ENCODE peak calls at places on chromosome 5, in nine cellular contexts. H, S, C, G, A, M, Z, U and N are unnamed samples.

GRCh38 chr5:134511796-134512660 is 13.4 kb upstream of the JADE2 start:
- DNase-seq in C (peak; percentile 35), G (no peak), U (peak; percentile 26), S (peak; percentile 86), A (no peak), M (no peak), Z (no peak), H (peak; percentile 92), N (peak; percentile 83)

GRCh38 chr5:14364096-14364495 is 217.5 kb upstream of the OTULINL start:
- DNase-seq in M (no peak), H (peak; percentile 23), U (no peak), G (no peak), C (no peak), A (no peak), S (peak; percentile 36), Z (no peak), N (no peak)

GRCh38 chr5:124060413-124061095 is 548.6 kb downstream of the CSNK1G3 start:
- DNase-seq in Z (no peak), M (no peak), A (no peak), H (no peak), G (no peak), U (no peak), C (no peak), S (no peak), N (no peak)

GRCh38 chr5:68172314-68172713 is 43.2 kb upstream of the PIK3R1 start:
- DNase-seq in Z (no peak), C (no peak), S (no peak), G (no peak), H (no peak), A (no peak), M (no peak), U (peak; percentile 15), N (no peak)

GRCh38 chr5:27511061-27511460 is 472.7 kb upstream of the CDH9 start:
- DNase-seq in S (peak; percentile 39), M (no peak), U (no peak), G (no peak), H (no peak), Z (no peak), A (no peak), C (no peak), N (no peak)

GRCh38 chr5:26894719-26895263 is 143.6 kb downstream of the CDH9 start:
- DNase-seq in M (no peak), Z (no peak), A (no peak), S (peak; percentile 56), U (no peak), G (no peak), H (peak; percentile 0), C (peak; percentile 30), N (no peak)

GRCh38 chr5:86768699-86769202 is 151.0 kb downstream of the COX7C start:
- DNase-seq in S (no peak), M (no peak), C (no peak), H (no peak), A (no peak), U (no peak), G (no peak), Z (no peak), N (no peak)

GRCh38 chr5:64347308-64347707 is 158.5 kb upstream of the RGS7BP start:
- DNase-seq in G (no peak), C (peak; percentile 4), M (no peak), S (peak; percentile 18), U (peak; percentile 2), Z (no peak), A (no peak), H (no peak), N (no peak)

GRCh38 chr5:116686438-116686837 is 111.8 kb upstream of the SEMA6A start:
- DNase-seq in G (no peak), C (no peak), Z (no peak), U (no peak), H (no peak), S (no peak), M (no peak), A (no peak), N (no peak)

GRCh38 chr5:38695021-38695961 is 138.8 kb upstream of the LIFR start:
- DNase-seq in H (peak; percentile 21), U (peak; percentile 85), S (peak; percentile 63), C (no peak), Z (no peak), A (no peak), G (no peak), M (no peak), N (no peak)

GRCh38 chr5:149130121-149130931 is 11.0 kb upstream of the ABLIM3 start:
- DNase-seq in G (no peak), Z (no peak), U (peak; percentile 16), M (no peak), A (no peak), C (no peak), H (peak; percentile 72), S (peak; percentile 65), N (no peak)

GRCh38 chr5:122259995-122260394 is 52.0 kb upstream of the SNCAIP start:
- DNase-seq in U (no peak), C (peak; percentile 33), Z (no peak), G (peak; percentile 48), A (no peak), S (peak; percentile 89), H (peak; percentile 91), M (no peak), N (no peak)

GRCh38 chr5:116699348-116699747 is 124.7 kb upstream of the SEMA6A start:
- DNase-seq in Z (no peak), C (no peak), G (no peak), H (no peak), M (no peak), A (no peak), U (no peak), S (no peak), N (no peak)